ENCODE peak calls at places on chromosomes 4 and X, in five cellular contexts. X is CD8-positive, alpha-beta memory T cell; F is cardiac muscle cell; D is mesendoderm; A is A549. I is an unnamed sample.
A peak's percentile ranks its signal among the peaks of the same experiment; 100 is the strongest.

GRCh38 chrX:144253356-144253755 is 369.5 kb downstream of the UBE2NL start:
- DNase-seq in X (no peak), F (no peak), D (no peak), A (no peak), I (no peak)

GRCh38 chr4:61068745-61069144 is 131.4 kb upstream of the ADGRL3 start:
- DNase-seq in X (no peak), F (no peak), D (no peak), A (no peak), I (no peak)

GRCh38 chr4:121764702-121765367 is at the start of gene SMIM43:
- DNase-seq in X (no peak), F (peak; percentile 49), D (peak; percentile 38), A (no peak), I (no peak)

GRCh38 chrX:26071618-26072017 is 66.5 kb upstream of the MAGEB18 start:
- DNase-seq in X (no peak), F (no peak), D (no peak), A (no peak), I (no peak)

GRCh38 chr4:112897548-112897947 is 151.9 kb upstream of the ANK2 start:
- DNase-seq in X (no peak), F (peak; percentile 8), D (peak; percentile 77), A (peak; percentile 19), I (no peak)

GRCh38 chrX:21440911-21441310 is 66.7 kb downstream of the CNKSR2 start:
- DNase-seq in X (no peak), F (no peak), D (no peak), A (no peak), I (no peak)

GRCh38 chrX:133089411-133089810 is 7.5 kb downstream of the USP26 start:
- DNase-seq in X (no peak), F (no peak), D (no peak), A (no peak), I (no peak)

GRCh38 chr4:37644962-37645361 is 41.2 kb downstream of the RELL1 start:
- DNase-seq in X (no peak), F (no peak), D (no peak), A (peak; percentile 59), I (no peak)

GRCh38 chr4:72302981-72303704 is 265.9 kb downstream of the ADAMTS3 start:
- DNase-seq in X (peak; percentile 53), F (peak; percentile 70), D (peak; percentile 81), A (peak; percentile 24), I (peak; percentile 48)

GRCh38 chr4:186724048-186724860 is 598 bp upstream of the FAT1 start:
- DNase-seq in X (no peak), F (peak; percentile 72), D (peak; percentile 89), A (peak; percentile 39), I (no peak)

GRCh38 chr4:7384003-7384928 is 50.5 kb downstream of the PSAPL1 start:
- DNase-seq in X (no peak), F (no peak), D (no peak), A (no peak), I (no peak)

GRCh38 chrX:49111846-49112245 is 11.7 kb downstream of the GPKOW start:
- DNase-seq in X (no peak), F (no peak), D (no peak), A (no peak), I (no peak)

GRCh38 chr4:5203309-5203708 is 152.0 kb downstream of the STK32B start:
- DNase-seq in X (no peak), F (no peak), D (no peak), A (no peak), I (no peak)

GRCh38 chr4:183747931-183748664 is 89.0 kb downstream of the TRAPPC11 start:
- DNase-seq in X (no peak), F (peak; percentile 57), D (no peak), A (no peak), I (no peak)

GRCh38 chr4:187656953-187657352 is 338.6 kb upstream of the ZFP42 start:
- DNase-seq in X (no peak), F (no peak), D (no peak), A (no peak), I (no peak)

GRCh38 chr4:184745747-184746531 is 12.0 kb upstream of the CENPU start:
- DNase-seq in X (peak; percentile 70), F (peak; percentile 81), D (peak; percentile 78), A (peak; percentile 59), I (peak; percentile 35)

GRCh38 chr4:165299399-165300060 is 27.9 kb upstream of the MSMO1 start:
- DNase-seq in X (no peak), F (no peak), D (no peak), A (no peak), I (no peak)

GRCh38 chr4:165297626-165298025 is 29.8 kb upstream of the MSMO1 start:
- DNase-seq in X (no peak), F (no peak), D (no peak), A (no peak), I (no peak)

GRCh38 chr4:165293927-165294649 is 33.4 kb upstream of the MSMO1 start:
- DNase-seq in X (no peak), F (no peak), D (no peak), A (no peak), I (no peak)

GRCh38 chr4:165293061-165293460 is 34.4 kb upstream of the MSMO1 start:
- DNase-seq in X (no peak), F (no peak), D (peak; percentile 85), A (no peak), I (no peak)

DNA sequence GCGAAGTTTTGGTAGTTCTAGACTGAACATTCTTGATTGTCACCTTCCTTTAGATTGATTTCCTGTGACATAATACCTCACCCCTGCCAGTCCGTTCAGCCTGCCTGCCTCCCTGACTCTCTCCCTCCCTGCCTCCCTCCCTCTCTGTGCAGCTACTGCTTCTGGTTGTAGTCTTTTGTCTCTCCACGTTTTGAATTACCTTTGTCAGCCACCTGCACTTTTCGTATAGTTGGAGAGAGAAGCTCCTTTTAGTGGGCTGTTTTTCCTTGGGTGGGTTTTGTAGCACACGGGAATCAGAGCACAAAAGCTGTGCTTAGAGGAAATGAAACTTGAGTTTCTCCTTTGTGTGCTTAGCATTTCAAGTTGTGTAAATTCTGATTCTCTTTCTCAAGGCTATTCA is 32.6 kb upstream of the MSMO1 start:
- DNase-seq in X (no peak), F (no peak), D (no peak), A (no peak), I (no peak)
- H3K4me1 ChIP-seq in X (peaks cover 15% of the 10 kb centered on the region), F (peaks cover 13% of the 10 kb centered on the region), D (no peaks in the 10 kb centered on the region), A (no peaks in the 10 kb centered on the region), I (peaks cover 7% of the 10 kb centered on the region)

GRCh38 chr4:152620218-152620617 is 59.6 kb downstream of the TMEM154 start:
- DNase-seq in X (no peak), F (no peak), D (peak; percentile 75), A (no peak), I (no peak)
- H3K27ac ChIP-seq in X (no peak overlapping the region), F (no peak overlapping the region), D (no peak overlapping the region), A (no peak overlapping the region), I (no peak overlapping the region)

GRCh38 chr4:156322592-156322991 is 368.9 kb upstream of the CTSO start:
- DNase-seq in X (no peak), F (no peak), D (peak; percentile 8), A (no peak), I (no peak)
- H3K4me1 ChIP-seq in X (no peaks in the 10 kb centered on the region), F (no peaks in the 10 kb centered on the region), D (no peaks in the 10 kb centered on the region), A (no peaks in the 10 kb centered on the region), I (no peaks in the 10 kb centered on the region)

GRCh38 chr4:147518086-147518485 is 37.2 kb downstream of the EDNRA start:
- DNase-seq in X (no peak), F (no peak), D (no peak), A (no peak), I (no peak)

GRCh38 chr4:147518846-147519767 is 38.2 kb downstream of the EDNRA start:
- DNase-seq in X (peak; percentile 53), F (peak; percentile 66), D (peak; percentile 79), A (peak; percentile 67), I (peak; percentile 66)

GRCh38 chr4:147513952-147514351 is 33.1 kb downstream of the EDNRA start:
- DNase-seq in X (no peak), F (no peak), D (no peak), A (no peak), I (no peak)

GRCh38 chr4:147515220-147515936 is 34.5 kb downstream of the EDNRA start:
- DNase-seq in X (no peak), F (no peak), D (no peak), A (no peak), I (no peak)

GRCh38 chr4:147516133-147516532 is 35.2 kb downstream of the EDNRA start:
- DNase-seq in X (no peak), F (no peak), D (no peak), A (no peak), I (no peak)
- H3K27ac ChIP-seq in X (no peak overlapping the region), F (no peak overlapping the region), D (no peak overlapping the region), A (no peak overlapping the region), I (no peak overlapping the region)

I was measured in CD4-positive, CD25-positive, alpha-beta regulatory T cell.